ENCODE peak calls at places on chromosomes 6 and 20, in ten cellular contexts. One of them, this sample, is unnamed.
A peak's percentile ranks its signal among the peaks of the same experiment; 100 is the strongest.

GRCh38 chr6:34969662-34970265 is 80.7 kb downstream of the ANKS1A start:
- DNase-seq in activated gamma-delta T cell treated with Interleukin-2 at 50 U/mL for 16 hours: no peak
- DNase-seq in NCI-H1694: no peak
- DNase-seq in IMR-90: peak; percentile 70
- DNase-seq in PC-9: no peak
- DNase-seq in activated CD4-positive, alpha-beta T cell treated with anti-CD3 and anti-CD28 coated beads, Interleukin-2, amount 50 U/mL, for 24 hours: no peak
- DNase-seq in Daoy: no peak
- DNase-seq in H9: no peak
- DNase-seq in anterior cingulate cortex: no peak
- DNase-seq in psoas muscle: no peak
- DNase-seq in this sample: no peak

GRCh38 chr20:44065401-44066340 is 121.3 kb downstream of the JPH2 start:
- DNase-seq in activated gamma-delta T cell treated with Interleukin-2 at 50 U/mL for 16 hours: no peak
- DNase-seq in NCI-H1694: no peak
- DNase-seq in IMR-90: no peak
- DNase-seq in PC-9: no peak
- DNase-seq in activated CD4-positive, alpha-beta T cell treated with anti-CD3 and anti-CD28 coated beads, Interleukin-2, amount 50 U/mL, for 24 hours: no peak
- DNase-seq in Daoy: no peak
- DNase-seq in H9: no peak
- DNase-seq in anterior cingulate cortex: no peak
- DNase-seq in psoas muscle: no peak
- DNase-seq in this sample: no peak

GRCh38 chr20:59880198-59880597 is 53.2 kb downstream of the SYCP2 start:
- DNase-seq in activated gamma-delta T cell treated with Interleukin-2 at 50 U/mL for 16 hours: no peak
- DNase-seq in NCI-H1694: no peak
- DNase-seq in IMR-90: no peak
- DNase-seq in PC-9: no peak
- DNase-seq in activated CD4-positive, alpha-beta T cell treated with anti-CD3 and anti-CD28 coated beads, Interleukin-2, amount 50 U/mL, for 24 hours: no peak
- DNase-seq in Daoy: no peak
- DNase-seq in H9: no peak
- DNase-seq in anterior cingulate cortex: no peak
- DNase-seq in psoas muscle: no peak
- DNase-seq in this sample: no peak

GRCh38 chr6:12440981-12441380 is 150.8 kb downstream of the EDN1 start:
- DNase-seq in activated gamma-delta T cell treated with Interleukin-2 at 50 U/mL for 16 hours: no peak
- DNase-seq in NCI-H1694: no peak
- DNase-seq in IMR-90: peak; percentile 9
- DNase-seq in PC-9: no peak
- DNase-seq in activated CD4-positive, alpha-beta T cell treated with anti-CD3 and anti-CD28 coated beads, Interleukin-2, amount 50 U/mL, for 24 hours: no peak
- DNase-seq in Daoy: peak; percentile 16
- DNase-seq in H9: no peak
- DNase-seq in anterior cingulate cortex: no peak
- DNase-seq in psoas muscle: no peak
- DNase-seq in this sample: peak; percentile 34

GRCh38 chr6:15256538-15257222 is 10.8 kb downstream of the JARID2 start:
- DNase-seq in activated gamma-delta T cell treated with Interleukin-2 at 50 U/mL for 16 hours: no peak
- DNase-seq in NCI-H1694: no peak
- DNase-seq in IMR-90: no peak
- DNase-seq in PC-9: no peak
- DNase-seq in activated CD4-positive, alpha-beta T cell treated with anti-CD3 and anti-CD28 coated beads, Interleukin-2, amount 50 U/mL, for 24 hours: no peak
- DNase-seq in Daoy: no peak
- DNase-seq in H9: no peak
- DNase-seq in anterior cingulate cortex: no peak
- DNase-seq in psoas muscle: no peak
- DNase-seq in this sample: no peak

GRCh38 chr6:81608776-81609175 is 143.7 kb downstream of the TENT5A start:
- DNase-seq in activated gamma-delta T cell treated with Interleukin-2 at 50 U/mL for 16 hours: no peak
- DNase-seq in NCI-H1694: no peak
- DNase-seq in IMR-90: peak; percentile 39
- DNase-seq in PC-9: no peak
- DNase-seq in activated CD4-positive, alpha-beta T cell treated with anti-CD3 and anti-CD28 coated beads, Interleukin-2, amount 50 U/mL, for 24 hours: no peak
- DNase-seq in Daoy: peak; percentile 7
- DNase-seq in H9: no peak
- DNase-seq in anterior cingulate cortex: no peak
- DNase-seq in psoas muscle: no peak
- DNase-seq in this sample: peak; percentile 21

GRCh38 chr6:11738681-11739375 is 39.8 kb downstream of the ADTRP start:
- DNase-seq in activated gamma-delta T cell treated with Interleukin-2 at 50 U/mL for 16 hours: no peak
- DNase-seq in NCI-H1694: no peak
- DNase-seq in IMR-90: no peak
- DNase-seq in PC-9: no peak
- DNase-seq in activated CD4-positive, alpha-beta T cell treated with anti-CD3 and anti-CD28 coated beads, Interleukin-2, amount 50 U/mL, for 24 hours: no peak
- DNase-seq in Daoy: no peak
- DNase-seq in H9: no peak
- DNase-seq in anterior cingulate cortex: no peak
- DNase-seq in psoas muscle: no peak
- DNase-seq in this sample: no peak

GRCh38 chr6:93413190-93413589 is 6.2 kb downstream of the EPHA7 start:
- DNase-seq in activated gamma-delta T cell treated with Interleukin-2 at 50 U/mL for 16 hours: no peak
- DNase-seq in NCI-H1694: no peak
- DNase-seq in IMR-90: no peak
- DNase-seq in PC-9: no peak
- DNase-seq in activated CD4-positive, alpha-beta T cell treated with anti-CD3 and anti-CD28 coated beads, Interleukin-2, amount 50 U/mL, for 24 hours: no peak
- DNase-seq in Daoy: no peak
- DNase-seq in H9: no peak
- DNase-seq in anterior cingulate cortex: no peak
- DNase-seq in psoas muscle: no peak
- DNase-seq in this sample: no peak

GRCh38 chr20:61951695-61952533 is 113.8 kb downstream of the TAF4 start:
- DNase-seq in activated gamma-delta T cell treated with Interleukin-2 at 50 U/mL for 16 hours: no peak
- DNase-seq in NCI-H1694: no peak
- DNase-seq in IMR-90: peak; percentile 28
- DNase-seq in PC-9: no peak
- DNase-seq in activated CD4-positive, alpha-beta T cell treated with anti-CD3 and anti-CD28 coated beads, Interleukin-2, amount 50 U/mL, for 24 hours: no peak
- DNase-seq in Daoy: no peak
- DNase-seq in H9: peak; percentile 84
- DNase-seq in anterior cingulate cortex: no peak
- DNase-seq in psoas muscle: no peak
- DNase-seq in this sample: no peak

GRCh38 chr6:30820196-30820595 is 64.1 kb upstream of the DDR1 start:
- DNase-seq in activated gamma-delta T cell treated with Interleukin-2 at 50 U/mL for 16 hours: no peak
- DNase-seq in NCI-H1694: no peak
- DNase-seq in IMR-90: peak; percentile 80
- DNase-seq in PC-9: peak; percentile 95
- DNase-seq in activated CD4-positive, alpha-beta T cell treated with anti-CD3 and anti-CD28 coated beads, Interleukin-2, amount 50 U/mL, for 24 hours: no peak
- DNase-seq in Daoy: peak; percentile 85
- DNase-seq in H9: no peak
- DNase-seq in anterior cingulate cortex: no peak
- DNase-seq in psoas muscle: peak; percentile 32
- DNase-seq in this sample: peak; percentile 87

GRCh38 chr6:136288566-136289326 is 900 bp downstream of the BCLAF1 start:
- DNase-seq in activated gamma-delta T cell treated with Interleukin-2 at 50 U/mL for 16 hours: peak; percentile 87
- DNase-seq in NCI-H1694: no peak
- DNase-seq in IMR-90: peak; percentile 96
- DNase-seq in PC-9: peak; percentile 82
- DNase-seq in activated CD4-positive, alpha-beta T cell treated with anti-CD3 and anti-CD28 coated beads, Interleukin-2, amount 50 U/mL, for 24 hours: peak; percentile 54
- DNase-seq in Daoy: peak; percentile 93
- DNase-seq in H9: peak; percentile 77
- DNase-seq in anterior cingulate cortex: peak; percentile 73
- DNase-seq in psoas muscle: peak; percentile 77
- DNase-seq in this sample: peak; percentile 96

GRCh38 chr6:138593100-138593877 is 94.0 kb upstream of the NHSL1 start:
- DNase-seq in activated gamma-delta T cell treated with Interleukin-2 at 50 U/mL for 16 hours: no peak
- DNase-seq in NCI-H1694: no peak
- DNase-seq in IMR-90: peak; percentile 99
- DNase-seq in PC-9: peak; percentile 94
- DNase-seq in activated CD4-positive, alpha-beta T cell treated with anti-CD3 and anti-CD28 coated beads, Interleukin-2, amount 50 U/mL, for 24 hours: peak; percentile 18
- DNase-seq in Daoy: peak; percentile 95
- DNase-seq in H9: no peak
- DNase-seq in anterior cingulate cortex: no peak
- DNase-seq in psoas muscle: peak; percentile 30
- DNase-seq in this sample: peak; percentile 99

GRCh38 chr6:54194067-54194466 is 82.8 kb downstream of the MLIP start:
- DNase-seq in activated gamma-delta T cell treated with Interleukin-2 at 50 U/mL for 16 hours: no peak
- DNase-seq in NCI-H1694: no peak
- DNase-seq in IMR-90: peak; percentile 58
- DNase-seq in PC-9: no peak
- DNase-seq in activated CD4-positive, alpha-beta T cell treated with anti-CD3 and anti-CD28 coated beads, Interleukin-2, amount 50 U/mL, for 24 hours: no peak
- DNase-seq in Daoy: peak; percentile 13
- DNase-seq in H9: no peak
- DNase-seq in anterior cingulate cortex: no peak
- DNase-seq in psoas muscle: no peak
- DNase-seq in this sample: peak; percentile 57

GRCh38 chr6:135667694-135668455 is 170.3 kb upstream of the AHI1 start:
- DNase-seq in activated gamma-delta T cell treated with Interleukin-2 at 50 U/mL for 16 hours: no peak
- DNase-seq in NCI-H1694: no peak
- DNase-seq in IMR-90: peak; percentile 59
- DNase-seq in PC-9: no peak
- DNase-seq in activated CD4-positive, alpha-beta T cell treated with anti-CD3 and anti-CD28 coated beads, Interleukin-2, amount 50 U/mL, for 24 hours: no peak
- DNase-seq in Daoy: peak; percentile 64
- DNase-seq in H9: peak; percentile 52
- DNase-seq in anterior cingulate cortex: no peak
- DNase-seq in psoas muscle: peak; percentile 36
- DNase-seq in this sample: peak; percentile 36

GRCh38 chr6:78484181-78485064 is 382.9 kb upstream of the IRAK1BP1 start:
- DNase-seq in activated gamma-delta T cell treated with Interleukin-2 at 50 U/mL for 16 hours: no peak
- DNase-seq in NCI-H1694: no peak
- DNase-seq in IMR-90: no peak
- DNase-seq in PC-9: no peak
- DNase-seq in activated CD4-positive, alpha-beta T cell treated with anti-CD3 and anti-CD28 coated beads, Interleukin-2, amount 50 U/mL, for 24 hours: no peak
- DNase-seq in Daoy: no peak
- DNase-seq in H9: no peak
- DNase-seq in anterior cingulate cortex: no peak
- DNase-seq in psoas muscle: no peak
- DNase-seq in this sample: no peak

GRCh38 chr6:159946912-159947311 is 22.0 kb upstream of the IGF2R start:
- DNase-seq in activated gamma-delta T cell treated with Interleukin-2 at 50 U/mL for 16 hours: no peak
- DNase-seq in NCI-H1694: no peak
- DNase-seq in IMR-90: no peak
- DNase-seq in PC-9: no peak
- DNase-seq in activated CD4-positive, alpha-beta T cell treated with anti-CD3 and anti-CD28 coated beads, Interleukin-2, amount 50 U/mL, for 24 hours: no peak
- DNase-seq in Daoy: no peak
- DNase-seq in H9: no peak
- DNase-seq in anterior cingulate cortex: no peak
- DNase-seq in psoas muscle: no peak
- DNase-seq in this sample: no peak

GRCh38 chr6:148251286-148251685 is 91.4 kb upstream of the SASH1 start:
- DNase-seq in activated gamma-delta T cell treated with Interleukin-2 at 50 U/mL for 16 hours: no peak
- DNase-seq in NCI-H1694: no peak
- DNase-seq in IMR-90: peak; percentile 80
- DNase-seq in PC-9: no peak
- DNase-seq in activated CD4-positive, alpha-beta T cell treated with anti-CD3 and anti-CD28 coated beads, Interleukin-2, amount 50 U/mL, for 24 hours: no peak
- DNase-seq in Daoy: peak; percentile 55
- DNase-seq in H9: no peak
- DNase-seq in anterior cingulate cortex: no peak
- DNase-seq in psoas muscle: no peak
- DNase-seq in this sample: peak; percentile 81

GRCh38 chr6:4349323-4349722 is 213.9 kb upstream of the ECI2 start:
- DNase-seq in activated gamma-delta T cell treated with Interleukin-2 at 50 U/mL for 16 hours: no peak
- DNase-seq in NCI-H1694: no peak
- DNase-seq in IMR-90: no peak
- DNase-seq in PC-9: no peak
- DNase-seq in activated CD4-positive, alpha-beta T cell treated with anti-CD3 and anti-CD28 coated beads, Interleukin-2, amount 50 U/mL, for 24 hours: no peak
- DNase-seq in Daoy: no peak
- DNase-seq in H9: peak; percentile 4
- DNase-seq in anterior cingulate cortex: no peak
- DNase-seq in psoas muscle: no peak
- DNase-seq in this sample: no peak

GRCh38 chr6:56378507-56378906 is 131.1 kb upstream of the COL21A1 start:
- DNase-seq in activated gamma-delta T cell treated with Interleukin-2 at 50 U/mL for 16 hours: no peak
- DNase-seq in NCI-H1694: no peak
- DNase-seq in IMR-90: no peak
- DNase-seq in PC-9: no peak
- DNase-seq in activated CD4-positive, alpha-beta T cell treated with anti-CD3 and anti-CD28 coated beads, Interleukin-2, amount 50 U/mL, for 24 hours: no peak
- DNase-seq in Daoy: no peak
- DNase-seq in H9: no peak
- DNase-seq in anterior cingulate cortex: no peak
- DNase-seq in psoas muscle: no peak
- DNase-seq in this sample: no peak

GRCh38 chr6:20737912-20738311 is 203.7 kb downstream of the CDKAL1 start:
- DNase-seq in activated gamma-delta T cell treated with Interleukin-2 at 50 U/mL for 16 hours: no peak
- DNase-seq in NCI-H1694: no peak
- DNase-seq in IMR-90: no peak
- DNase-seq in PC-9: no peak
- DNase-seq in activated CD4-positive, alpha-beta T cell treated with anti-CD3 and anti-CD28 coated beads, Interleukin-2, amount 50 U/mL, for 24 hours: no peak
- DNase-seq in Daoy: no peak
- DNase-seq in H9: no peak
- DNase-seq in anterior cingulate cortex: no peak
- DNase-seq in psoas muscle: no peak
- DNase-seq in this sample: no peak

GRCh38 chr6:148382856-148383255 is 40.2 kb downstream of the SASH1 start:
- DNase-seq in activated gamma-delta T cell treated with Interleukin-2 at 50 U/mL for 16 hours: no peak
- DNase-seq in NCI-H1694: no peak
- DNase-seq in IMR-90: peak; percentile 20
- DNase-seq in PC-9: no peak
- DNase-seq in activated CD4-positive, alpha-beta T cell treated with anti-CD3 and anti-CD28 coated beads, Interleukin-2, amount 50 U/mL, for 24 hours: no peak
- DNase-seq in Daoy: peak; percentile 26
- DNase-seq in H9: no peak
- DNase-seq in anterior cingulate cortex: no peak
- DNase-seq in psoas muscle: no peak
- DNase-seq in this sample: no peak

GRCh38 chr6:409370-409972 is 17.9 kb downstream of the IRF4 start:
- DNase-seq in activated gamma-delta T cell treated with Interleukin-2 at 50 U/mL for 16 hours: no peak
- DNase-seq in NCI-H1694: no peak
- DNase-seq in IMR-90: no peak
- DNase-seq in PC-9: no peak
- DNase-seq in activated CD4-positive, alpha-beta T cell treated with anti-CD3 and anti-CD28 coated beads, Interleukin-2, amount 50 U/mL, for 24 hours: no peak
- DNase-seq in Daoy: no peak
- DNase-seq in H9: no peak
- DNase-seq in anterior cingulate cortex: no peak
- DNase-seq in psoas muscle: no peak
- DNase-seq in this sample: no peak

GRCh38 chr20:38782275-38782674 is 23.2 kb upstream of the PPP1R16B start:
- DNase-seq in activated gamma-delta T cell treated with Interleukin-2 at 50 U/mL for 16 hours: no peak
- DNase-seq in NCI-H1694: no peak
- DNase-seq in IMR-90: no peak
- DNase-seq in PC-9: no peak
- DNase-seq in activated CD4-positive, alpha-beta T cell treated with anti-CD3 and anti-CD28 coated beads, Interleukin-2, amount 50 U/mL, for 24 hours: no peak
- DNase-seq in Daoy: no peak
- DNase-seq in H9: no peak
- DNase-seq in anterior cingulate cortex: no peak
- DNase-seq in psoas muscle: no peak
- DNase-seq in this sample: no peak

GRCh38 chr6:161549977-161550655 is 276.3 kb upstream of the AGPAT4 start:
- DNase-seq in activated gamma-delta T cell treated with Interleukin-2 at 50 U/mL for 16 hours: no peak
- DNase-seq in NCI-H1694: no peak
- DNase-seq in IMR-90: no peak
- DNase-seq in PC-9: peak; percentile 36
- DNase-seq in activated CD4-positive, alpha-beta T cell treated with anti-CD3 and anti-CD28 coated beads, Interleukin-2, amount 50 U/mL, for 24 hours: no peak
- DNase-seq in Daoy: peak; percentile 37
- DNase-seq in H9: no peak
- DNase-seq in anterior cingulate cortex: no peak
- DNase-seq in psoas muscle: no peak
- DNase-seq in this sample: no peak

GRCh38 chr6:84728602-84729001 is 35.8 kb downstream of the TBX18 start:
- DNase-seq in activated gamma-delta T cell treated with Interleukin-2 at 50 U/mL for 16 hours: no peak
- DNase-seq in NCI-H1694: peak; percentile 15
- DNase-seq in IMR-90: peak; percentile 11
- DNase-seq in PC-9: no peak
- DNase-seq in activated CD4-positive, alpha-beta T cell treated with anti-CD3 and anti-CD28 coated beads, Interleukin-2, amount 50 U/mL, for 24 hours: no peak
- DNase-seq in Daoy: peak; percentile 16
- DNase-seq in H9: no peak
- DNase-seq in anterior cingulate cortex: no peak
- DNase-seq in psoas muscle: no peak
- DNase-seq in this sample: peak; percentile 61

GRCh38 chr20:19212524-19213502 is at the start of gene SLC24A3:
- DNase-seq in activated gamma-delta T cell treated with Interleukin-2 at 50 U/mL for 16 hours: peak; percentile 22
- DNase-seq in NCI-H1694: peak; percentile 13
- DNase-seq in IMR-90: no peak
- DNase-seq in PC-9: no peak
- DNase-seq in activated CD4-positive, alpha-beta T cell treated with anti-CD3 and anti-CD28 coated beads, Interleukin-2, amount 50 U/mL, for 24 hours: no peak
- DNase-seq in Daoy: peak; percentile 80
- DNase-seq in H9: peak; percentile 75
- DNase-seq in anterior cingulate cortex: peak; percentile 61
- DNase-seq in psoas muscle: peak; percentile 75
- DNase-seq in this sample: peak; percentile 33

GRCh38 chr6:28866342-28867077 is 57.3 kb downstream of the TRIM27 start:
- DNase-seq in activated gamma-delta T cell treated with Interleukin-2 at 50 U/mL for 16 hours: peak; percentile 64
- DNase-seq in NCI-H1694: no peak
- DNase-seq in IMR-90: peak; percentile 29
- DNase-seq in PC-9: no peak
- DNase-seq in activated CD4-positive, alpha-beta T cell treated with anti-CD3 and anti-CD28 coated beads, Interleukin-2, amount 50 U/mL, for 24 hours: peak; percentile 60
- DNase-seq in Daoy: peak; percentile 81
- DNase-seq in H9: peak; percentile 85
- DNase-seq in anterior cingulate cortex: peak; percentile 66
- DNase-seq in psoas muscle: peak; percentile 56
- DNase-seq in this sample: peak; percentile 45

GRCh38 chr6:154848580-154848979 is 115.4 kb downstream of the SCAF8 start:
- DNase-seq in activated gamma-delta T cell treated with Interleukin-2 at 50 U/mL for 16 hours: no peak
- DNase-seq in NCI-H1694: peak; percentile 42
- DNase-seq in IMR-90: peak; percentile 10
- DNase-seq in PC-9: no peak
- DNase-seq in activated CD4-positive, alpha-beta T cell treated with anti-CD3 and anti-CD28 coated beads, Interleukin-2, amount 50 U/mL, for 24 hours: no peak
- DNase-seq in Daoy: no peak
- DNase-seq in H9: no peak
- DNase-seq in anterior cingulate cortex: no peak
- DNase-seq in psoas muscle: no peak
- DNase-seq in this sample: peak; percentile 29

This sample was measured in cardiac fibroblast.